ENCODE peak calls at places on chromosomes 5 and 9, in eight cellular contexts. One of them, this sample, is unnamed.

GRCh38 chr9:91047993-91048607 is 246.5 kb downstream of the SYK start:
- DNase-seq in CD4-positive, alpha-beta memory T cell: no peak
- DNase-seq in MCF 10A: peak
- DNase-seq in substantia nigra: no peak
- DNase-seq in effector CD4-positive, alpha-beta T cell: no peak
- DNase-seq in WTC11: no peak
- DNase-seq in NCI-H1092 treated with DMSO at 0.1 percent for 48 hours: no peak
- DNase-seq in HEK293T: no peak
- DNase-seq in this sample: peak

GRCh38 chr9:16157216-16157615 is 604.4 kb downstream of the CCDC171 start:
- DNase-seq in CD4-positive, alpha-beta memory T cell: no peak
- DNase-seq in MCF 10A: no peak
- DNase-seq in substantia nigra: no peak
- DNase-seq in effector CD4-positive, alpha-beta T cell: no peak
- DNase-seq in WTC11: no peak
- DNase-seq in NCI-H1092 treated with DMSO at 0.1 percent for 48 hours: no peak
- DNase-seq in HEK293T: no peak
- DNase-seq in this sample: no peak

GRCh38 chr9:87113892-87114291 is 166.6 kb upstream of the GAS1 start:
- DNase-seq in CD4-positive, alpha-beta memory T cell: no peak
- DNase-seq in MCF 10A: peak
- DNase-seq in substantia nigra: no peak
- DNase-seq in effector CD4-positive, alpha-beta T cell: no peak
- DNase-seq in WTC11: no peak
- DNase-seq in NCI-H1092 treated with DMSO at 0.1 percent for 48 hours: no peak
- DNase-seq in HEK293T: no peak
- DNase-seq in this sample: no peak

GRCh38 chr9:137294684-137295312 is 7.3 kb downstream of the NRARP start:
- DNase-seq in CD4-positive, alpha-beta memory T cell: no peak
- DNase-seq in MCF 10A: no peak
- DNase-seq in substantia nigra: no peak
- DNase-seq in effector CD4-positive, alpha-beta T cell: no peak
- DNase-seq in WTC11: peak
- DNase-seq in NCI-H1092 treated with DMSO at 0.1 percent for 48 hours: no peak
- DNase-seq in HEK293T: no peak
- DNase-seq in this sample: peak

GRCh38 chr9:108259917-108260675 is 595.7 kb downstream of the ACTL7B start:
- DNase-seq in CD4-positive, alpha-beta memory T cell: no peak
- DNase-seq in MCF 10A: peak
- DNase-seq in substantia nigra: no peak
- DNase-seq in effector CD4-positive, alpha-beta T cell: no peak
- DNase-seq in WTC11: no peak
- DNase-seq in NCI-H1092 treated with DMSO at 0.1 percent for 48 hours: no peak
- DNase-seq in HEK293T: no peak
- DNase-seq in this sample: peak

GRCh38 chr5:757931-758697 is 26.4 kb downstream of the ZDHHC11B start:
- DNase-seq in CD4-positive, alpha-beta memory T cell: peak
- DNase-seq in MCF 10A: no peak
- DNase-seq in substantia nigra: peak
- DNase-seq in effector CD4-positive, alpha-beta T cell: no peak
- DNase-seq in WTC11: peak
- DNase-seq in NCI-H1092 treated with DMSO at 0.1 percent for 48 hours: no peak
- DNase-seq in HEK293T: no peak
- DNase-seq in this sample: no peak

GRCh38 chr5:72170101-72170500 is 62.8 kb downstream of the MAP1B start:
- DNase-seq in CD4-positive, alpha-beta memory T cell: no peak
- DNase-seq in MCF 10A: no peak
- DNase-seq in substantia nigra: no peak
- DNase-seq in effector CD4-positive, alpha-beta T cell: no peak
- DNase-seq in WTC11: no peak
- DNase-seq in NCI-H1092 treated with DMSO at 0.1 percent for 48 hours: no peak
- DNase-seq in HEK293T: no peak
- DNase-seq in this sample: no peak

GRCh38 chr9:83034026-83034425 is 28.9 kb downstream of the RASEF start:
- DNase-seq in CD4-positive, alpha-beta memory T cell: no peak
- DNase-seq in MCF 10A: no peak
- DNase-seq in substantia nigra: no peak
- DNase-seq in effector CD4-positive, alpha-beta T cell: no peak
- DNase-seq in WTC11: no peak
- DNase-seq in NCI-H1092 treated with DMSO at 0.1 percent for 48 hours: no peak
- DNase-seq in HEK293T: no peak
- DNase-seq in this sample: no peak

GRCh38 chr5:72618699-72619098 is 111.5 kb upstream of the ZNF366 start:
- DNase-seq in CD4-positive, alpha-beta memory T cell: no peak
- DNase-seq in MCF 10A: peak
- DNase-seq in substantia nigra: no peak
- DNase-seq in effector CD4-positive, alpha-beta T cell: no peak
- DNase-seq in WTC11: no peak
- DNase-seq in NCI-H1092 treated with DMSO at 0.1 percent for 48 hours: no peak
- DNase-seq in HEK293T: no peak
- DNase-seq in this sample: no peak

GRCh38 chr5:27511061-27511460 is 472.7 kb upstream of the CDH9 start:
- DNase-seq in CD4-positive, alpha-beta memory T cell: no peak
- DNase-seq in MCF 10A: no peak
- DNase-seq in substantia nigra: no peak
- DNase-seq in effector CD4-positive, alpha-beta T cell: no peak
- DNase-seq in WTC11: no peak
- DNase-seq in NCI-H1092 treated with DMSO at 0.1 percent for 48 hours: no peak
- DNase-seq in HEK293T: peak
- DNase-seq in this sample: no peak

GRCh38 chr5:124403281-124403680 is 343.2 kb downstream of the ZNF608 start:
- DNase-seq in CD4-positive, alpha-beta memory T cell: no peak
- DNase-seq in MCF 10A: no peak
- DNase-seq in substantia nigra: no peak
- DNase-seq in effector CD4-positive, alpha-beta T cell: no peak
- DNase-seq in WTC11: no peak
- DNase-seq in NCI-H1092 treated with DMSO at 0.1 percent for 48 hours: no peak
- DNase-seq in HEK293T: no peak
- DNase-seq in this sample: no peak

GRCh38 chr5:61052870-61053269 is 107.9 kb downstream of the NDUFAF2 start:
- DNase-seq in CD4-positive, alpha-beta memory T cell: no peak
- DNase-seq in MCF 10A: peak
- DNase-seq in substantia nigra: no peak
- DNase-seq in effector CD4-positive, alpha-beta T cell: no peak
- DNase-seq in WTC11: no peak
- DNase-seq in NCI-H1092 treated with DMSO at 0.1 percent for 48 hours: no peak
- DNase-seq in HEK293T: no peak
- DNase-seq in this sample: peak

This sample was measured in AG08395.